ENCODE peak calls at places on chromosome 12, in four cellular contexts. One of them, this sample, is unnamed.

GRCh38 chr12:102169922-102170698 is 27.5 kb downstream of the PMCH start:
- DNase-seq in NCI-H460: peak; percentile 39
- DNase-seq in stimulated activated CD8-positive, alpha-beta memory T cell treated with anti-CD3 and anti-CD28 coated beads, Interleukin-4, amount 100 ng/mL, for 4 hours: no peak
- DNase-seq in NCI-H1417: peak; percentile 46
- DNase-seq in this sample: no peak

GRCh38 chr12:124694250-124694649 is 126.8 kb upstream of the NCOR2 start:
- DNase-seq in NCI-H460: no peak
- DNase-seq in stimulated activated CD8-positive, alpha-beta memory T cell treated with anti-CD3 and anti-CD28 coated beads, Interleukin-4, amount 100 ng/mL, for 4 hours: no peak
- DNase-seq in NCI-H1417: no peak
- DNase-seq in this sample: no peak

GRCh38 chr12:31005944-31006361 is 67.7 kb upstream of the DDX11 start:
- DNase-seq in NCI-H460: no peak
- DNase-seq in stimulated activated CD8-positive, alpha-beta memory T cell treated with anti-CD3 and anti-CD28 coated beads, Interleukin-4, amount 100 ng/mL, for 4 hours: no peak
- DNase-seq in NCI-H1417: no peak
- DNase-seq in this sample: no peak

GRCh38 chr12:66241061-66242043 is 52.3 kb downstream of the IRAK3 start:
- DNase-seq in NCI-H460: no peak
- DNase-seq in stimulated activated CD8-positive, alpha-beta memory T cell treated with anti-CD3 and anti-CD28 coated beads, Interleukin-4, amount 100 ng/mL, for 4 hours: no peak
- DNase-seq in NCI-H1417: no peak
- DNase-seq in this sample: no peak

GRCh38 chr12:47860279-47860841 is 40.7 kb upstream of the HDAC7 start:
- DNase-seq in NCI-H460: no peak
- DNase-seq in stimulated activated CD8-positive, alpha-beta memory T cell treated with anti-CD3 and anti-CD28 coated beads, Interleukin-4, amount 100 ng/mL, for 4 hours: no peak
- DNase-seq in NCI-H1417: no peak
- DNase-seq in this sample: no peak

GRCh38 chr12:19489168-19489567 is 49.9 kb downstream of the AEBP2 start:
- DNase-seq in NCI-H460: no peak
- DNase-seq in stimulated activated CD8-positive, alpha-beta memory T cell treated with anti-CD3 and anti-CD28 coated beads, Interleukin-4, amount 100 ng/mL, for 4 hours: no peak
- DNase-seq in NCI-H1417: no peak
- DNase-seq in this sample: no peak

GRCh38 chr12:94563261-94563660 is 87.1 kb downstream of the TMCC3 start:
- DNase-seq in NCI-H460: no peak
- DNase-seq in stimulated activated CD8-positive, alpha-beta memory T cell treated with anti-CD3 and anti-CD28 coated beads, Interleukin-4, amount 100 ng/mL, for 4 hours: no peak
- DNase-seq in NCI-H1417: no peak
- DNase-seq in this sample: no peak

GRCh38 chr12:123077298-123078113 is 73.4 kb downstream of the PITPNM2 start:
- DNase-seq in NCI-H460: no peak
- DNase-seq in stimulated activated CD8-positive, alpha-beta memory T cell treated with anti-CD3 and anti-CD28 coated beads, Interleukin-4, amount 100 ng/mL, for 4 hours: no peak
- DNase-seq in NCI-H1417: no peak
- DNase-seq in this sample: no peak

GRCh38 chr12:26630546-26631027 is 202.4 kb downstream of the ITPR2 start:
- DNase-seq in NCI-H460: no peak
- DNase-seq in stimulated activated CD8-positive, alpha-beta memory T cell treated with anti-CD3 and anti-CD28 coated beads, Interleukin-4, amount 100 ng/mL, for 4 hours: no peak
- DNase-seq in NCI-H1417: no peak
- DNase-seq in this sample: no peak

GRCh38 chr12:63916561-63917476 is 72.3 kb downstream of the SRGAP1 start:
- DNase-seq in NCI-H460: peak; percentile 59
- DNase-seq in stimulated activated CD8-positive, alpha-beta memory T cell treated with anti-CD3 and anti-CD28 coated beads, Interleukin-4, amount 100 ng/mL, for 4 hours: no peak
- DNase-seq in NCI-H1417: no peak
- DNase-seq in this sample: no peak

GRCh38 chr12:50397122-50397650 is 777 bp upstream of the FAM186A start:
- DNase-seq in NCI-H460: no peak
- DNase-seq in stimulated activated CD8-positive, alpha-beta memory T cell treated with anti-CD3 and anti-CD28 coated beads, Interleukin-4, amount 100 ng/mL, for 4 hours: no peak
- DNase-seq in NCI-H1417: no peak
- DNase-seq in this sample: no peak

GRCh38 chr12:122350444-122350843 is 72.0 kb downstream of the CLIP1 start:
- DNase-seq in NCI-H460: no peak
- DNase-seq in stimulated activated CD8-positive, alpha-beta memory T cell treated with anti-CD3 and anti-CD28 coated beads, Interleukin-4, amount 100 ng/mL, for 4 hours: no peak
- DNase-seq in NCI-H1417: no peak
- DNase-seq in this sample: no peak

GRCh38 chr12:45762185-45763110 is 32.9 kb downstream of the ARID2 start:
- DNase-seq in NCI-H460: peak; percentile 38
- DNase-seq in stimulated activated CD8-positive, alpha-beta memory T cell treated with anti-CD3 and anti-CD28 coated beads, Interleukin-4, amount 100 ng/mL, for 4 hours: no peak
- DNase-seq in NCI-H1417: peak; percentile 77
- DNase-seq in this sample: no peak

GRCh38 chr12:106289196-106289681 is 13.3 kb upstream of the TCP11L2 start:
- DNase-seq in NCI-H460: no peak
- DNase-seq in stimulated activated CD8-positive, alpha-beta memory T cell treated with anti-CD3 and anti-CD28 coated beads, Interleukin-4, amount 100 ng/mL, for 4 hours: no peak
- DNase-seq in NCI-H1417: no peak
- DNase-seq in this sample: no peak

GRCh38 chr12:120939523-120939922 is 35.4 kb upstream of the SPPL3 start:
- DNase-seq in NCI-H460: no peak
- DNase-seq in stimulated activated CD8-positive, alpha-beta memory T cell treated with anti-CD3 and anti-CD28 coated beads, Interleukin-4, amount 100 ng/mL, for 4 hours: no peak
- DNase-seq in NCI-H1417: no peak
- DNase-seq in this sample: no peak